ENCODE peak calls at places on chromosomes 13 and 19, in ten cellular contexts. D is M059J, A is memory B cell, M is AG04450, B is SK-N-SH, O is NCI-H1092 treated with DMSO at 0.1 percent for 48 hours, F is HCEC 1CT, R is RWPE1, Z is A549, H is amniotic stem cell. Y is an unnamed sample.
A peak's percentile ranks its signal among the peaks of the same experiment; 100 is the strongest.

GRCh38 chr19:1170938-1171754 is 2.9 kb downstream of the SBNO2 start:
- DNase-seq in A (no peak), R (no peak), Z (no peak), B (no peak), H (no peak), O (no peak), M (no peak), F (no peak), D (no peak), Y (no peak)

GRCh38 chr19:41263042-41263849 is 926 bp upstream of the HNRNPUL1 start:
- DNase-seq in A (peak; percentile 77), M (no peak), O (peak; percentile 85), D (peak; percentile 77), H (peak; percentile 100), B (peak; percentile 50), F (peak; percentile 50), Z (peak; percentile 70), R (peak; percentile 31), Y (peak; percentile 83)

GRCh38 chr19:33302974-33303790 is 848 bp upstream of the CEBPA start:
- DNase-seq in M (no peak), A (no peak), F (peak; percentile 40), Z (peak; percentile 73), B (peak; percentile 88), D (peak; percentile 32), H (no peak), R (peak; percentile 47), O (no peak), Y (peak; percentile 2)

GRCh38 chr19:13195678-13196077 is 45.5 kb downstream of the IER2 start:
- DNase-seq in H (no peak), R (no peak), F (no peak), M (no peak), D (no peak), B (no peak), A (peak; percentile 71), O (no peak), Z (peak; percentile 36), Y (peak; percentile 46)

GRCh38 chr13:80840313-80840976 is 499.5 kb upstream of the SPRY2 start:
- DNase-seq in A (no peak), Z (no peak), R (no peak), D (no peak), M (no peak), O (peak; percentile 10), H (no peak), B (no peak), F (peak; percentile 88), Y (no peak)

GRCh38 chr19:30649934-30650614 is 277.9 kb downstream of the ZNF536 start:
- DNase-seq in F (peak; percentile 40), D (peak; percentile 38), A (no peak), M (no peak), B (peak; percentile 70), Z (peak; percentile 72), O (peak; percentile 30), H (peak; percentile 33), R (peak; percentile 60), Y (no peak)

GRCh38 chr13:55583953-55584593 is 1556.6 kb upstream of the PRR20A start:
- DNase-seq in M (no peak), F (no peak), B (no peak), D (no peak), Z (no peak), R (no peak), O (no peak), H (no peak), A (no peak), Y (no peak)

GRCh38 chr13:102587916-102588315 is 8.9 kb upstream of the TPP2 start:
- DNase-seq in F (no peak), Z (no peak), R (no peak), O (no peak), B (no peak), H (no peak), D (no peak), A (no peak), M (no peak), Y (no peak)

GRCh38 chr19:45499196-45500180 is 1.2 kb downstream of the PPM1N start:
- DNase-seq in H (no peak), R (no peak), B (peak; percentile 62), D (peak; percentile 56), O (no peak), F (peak; percentile 18), A (no peak), Z (peak; percentile 67), M (no peak), Y (no peak)

GRCh38 chr13:52156724-52157251 is 2.6 kb downstream of the NEK3 start:
- DNase-seq in D (peak; percentile 3), H (no peak), B (no peak), Z (no peak), R (no peak), F (no peak), O (no peak), M (no peak), A (no peak), Y (no peak)

GRCh38 chr13:99955747-99956472 is 15.7 kb downstream of the ZIC5 start:
- DNase-seq in D (peak; percentile 39), M (no peak), O (no peak), Z (no peak), R (no peak), A (no peak), B (no peak), F (no peak), H (no peak), Y (no peak)

GRCh38 chr13:113448885-113449692 is 4.2 kb downstream of the ADPRHL1 start:
- DNase-seq in A (peak; percentile 39), Z (peak; percentile 96), M (no peak), F (peak; percentile 94), H (no peak), D (no peak), R (peak; percentile 83), O (peak; percentile 98), B (no peak), Y (no peak)

GRCh38 chr13:100100115-100100879 is 11.4 kb downstream of the PCCA start:
- DNase-seq in F (peak; percentile 80), Z (peak; percentile 31), D (peak; percentile 91), A (no peak), M (peak; percentile 50), B (no peak), R (peak; percentile 67), H (no peak), O (no peak), Y (no peak)

GRCh38 chr19:40461669-40462221 is 3.8 kb downstream of the BLVRB start:
- DNase-seq in Z (peak; percentile 58), A (no peak), F (no peak), H (no peak), O (no peak), R (no peak), M (no peak), D (no peak), B (no peak), Y (peak; percentile 17)

GRCh38 chr19:2015611-2015950 is at the start of gene BTBD2:
- DNase-seq in M (peak; percentile 73), O (peak; percentile 30), F (peak; percentile 69), R (peak; percentile 59), Z (peak; percentile 85), A (no peak), D (peak; percentile 51), H (peak; percentile 64), B (peak; percentile 92), Y (no peak)

Y was measured in naive B cell.